ENCODE peak calls at places on chromosomes 2 and 18, in seven cellular contexts. K is naive thymus-derived CD4-positive, alpha-beta T cell; X is dorsolateral prefrontal cortex; R is mesendoderm; O is brain microvascular endothelial cell; H is neural progenitor cell; S is endodermal cell. Q is an unnamed sample. For H3K27me3, the result is how much of the 10 kb centered on the place peaks cover.

GRCh38 chr2:231138699-231139098 is 13.9 kb upstream of the HTR2B start:
- DNase-seq in O (peak), H (no peak), X (no peak), R (no peak), S (no peak), K (no peak), Q (no peak)

GRCh38 chr18:45521151-45521550 is 94.1 kb upstream of the SLC14A2 start:
- DNase-seq in R (no peak), X (no peak), H (no peak), S (no peak), K (no peak), O (peak), Q (no peak)

GRCh38 chr2:25524507-25524906 is 148.9 kb downstream of the DTNB start:
- DNase-seq in H (no peak), S (no peak), R (no peak), X (no peak), O (no peak), K (no peak), Q (no peak)

GRCh38 chr18:4636957-4637356 is 181.8 kb upstream of the DLGAP1 start:
- DNase-seq in R (no peak), S (no peak), O (no peak), K (no peak), H (peak), X (no peak), Q (no peak)

GRCh38 chr18:8052237-8052701 is 485.2 kb downstream of the PTPRM start:
- DNase-seq in X (no peak), K (no peak), S (no peak), O (peak), H (no peak), R (peak), Q (no peak)

GRCh38 chr18:55086931-55087330 is 127.7 kb upstream of the CCDC68 start:
- DNase-seq in K (no peak), S (no peak), O (no peak), H (no peak), X (no peak), R (no peak), Q (no peak)

GRCh38 chr2:20365249-20365817 is 14.7 kb upstream of the PUM2 start:
- DNase-seq in S (no peak), X (no peak), R (no peak), O (peak), K (no peak), H (no peak), Q (no peak)

GRCh38 chr2:86001326-86001725 is 104.4 kb downstream of the POLR1A start:
- DNase-seq in X (no peak), O (no peak), K (no peak), H (no peak), S (no peak), R (no peak), Q (no peak)

GRCh38 chr2:120528051-120528692 is 182.2 kb downstream of the INHBB start:
- DNase-seq in X (no peak), O (no peak), S (no peak), H (no peak), K (no peak), R (no peak), Q (no peak)

GRCh38 chr2:46095821-46096220 is 201.4 kb upstream of the EPAS1 start:
- DNase-seq in K (no peak), S (no peak), H (no peak), O (no peak), X (no peak), R (no peak), Q (no peak)

GRCh38 chr18:62784966-62785413 is 69.6 kb downstream of the PHLPP1 start:
- DNase-seq in X (peak), S (no peak), H (peak), R (peak), O (peak), K (no peak), Q (no peak)

GRCh38 chr2:233764264-233764663 is 4.2 kb downstream of the UGT1A1 start:
- DNase-seq in O (peak), H (no peak), S (no peak), K (no peak), R (no peak), X (no peak), Q (no peak)

GRCh38 chr18:79784071-79784913 is 13.4 kb upstream of the KCNG2 start:
- DNase-seq in S (no peak), X (peak), O (no peak), H (no peak), R (no peak), K (no peak), Q (no peak)

GRCh38 chr2:185947722-185948121 is 209.1 kb downstream of the FSIP2 start:
- DNase-seq in R (no peak), O (no peak), K (no peak), X (no peak), S (no peak), H (peak), Q (no peak)

GRCh38 chr2:44777542-44777941 is 164.0 kb upstream of the SIX3 start:
- DNase-seq in X (no peak), S (no peak), H (peak), K (no peak), R (peak), O (no peak), Q (no peak)

GRCh38 chr2:15584767-15585469 is 6.8 kb upstream of the DDX1 start:
- DNase-seq in R (no peak), S (no peak), O (peak), H (no peak), K (no peak), X (no peak), Q (peak)

GRCh38 chr2:102657770-102658169 is 38.4 kb downstream of the SLC9A2 start:
- DNase-seq in S (peak), X (no peak), H (no peak), O (no peak), R (peak), K (no peak), Q (no peak)

GRCh38 chr18:31590570-31590969 is 1.1 kb upstream of the TTR start:
- DNase-seq in X (no peak), R (no peak), H (no peak), O (no peak), K (no peak), S (no peak), Q (no peak)

GRCh38 chr2:173239644-173240043 is 115.0 kb upstream of the CDCA7 start:
- DNase-seq in O (peak), X (no peak), R (no peak), H (no peak), S (no peak), K (no peak), Q (no peak)

GRCh38 chr2:230671117-230671516 is 41.5 kb upstream of the CAB39 start:
- DNase-seq in S (peak), R (no peak), O (peak), X (no peak), K (no peak), H (no peak), Q (no peak)

GRCh38 chr2:234989183-234989701 is 37.4 kb downstream of the SH3BP4 start:
- DNase-seq in R (no peak), K (no peak), X (peak), S (no peak), H (no peak), O (no peak), Q (peak)

GRCh38 chr18:32093106-32093511 is 1.4 kb downstream of the RNF138 start:
- DNase-seq in R (peak), O (peak), H (peak), K (peak), X (no peak), S (peak), Q (peak)

GRCh38 chr2:216299588-216299987 is 72.7 kb downstream of the MARCHF4 start:
- DNase-seq in X (no peak), K (no peak), S (no peak), H (no peak), R (no peak), O (peak), Q (no peak)

GRCh38 chr2:62325398-62325797 is 129.5 kb downstream of the B3GNT2 start:
- DNase-seq in X (no peak), R (no peak), O (no peak), S (no peak), H (no peak), K (no peak), Q (no peak)

GRCh38 chr2:81545626-81546025 is 1241.1 kb upstream of the LRRTM1 start:
- DNase-seq in R (no peak), X (no peak), S (no peak), O (no peak), H (no peak), K (no peak), Q (no peak)

GRCh38 chr2:158994920-158995676 is 26.7 kb downstream of the TANC1 start:
- DNase-seq in O (no peak), X (no peak), K (no peak), R (peak), S (peak), H (peak), Q (no peak)

GRCh38 chr2:81290846-81291245 is 986.3 kb upstream of the LRRTM1 start:
- DNase-seq in X (no peak), O (no peak), R (no peak), K (no peak), H (no peak), S (no peak), Q (no peak)

GRCh38 chr2:118224144-118224887 is 136.0 kb downstream of the INSIG2 start:
- DNase-seq in R (peak), O (no peak), H (peak), S (peak), X (no peak), K (peak), Q (no peak)

GRCh38 chr2:235098273-235098672 is 146.5 kb downstream of the SH3BP4 start:
- DNase-seq in O (no peak), S (no peak), H (no peak), X (no peak), R (no peak), K (no peak), Q (no peak)

GRCh38 chr2:209577376-209578357 is 153.8 kb downstream of the MAP2 start:
- DNase-seq in O (no peak), K (no peak), H (peak), X (no peak), R (no peak), S (no peak), Q (no peak)

GRCh38 chr18:55635439-55635838 is 47.4 kb upstream of the TCF4 start:
- DNase-seq in R (no peak), X (no peak), S (no peak), H (no peak), O (no peak), K (no peak), Q (no peak)

GRCh38 chr18:36527740-36528455 is 230.4 kb downstream of the FHOD3 start:
- DNase-seq in X (no peak), S (no peak), O (no peak), H (no peak), R (peak), K (no peak), Q (no peak)

GRCh38 chr2:51424418-51424817 is 392.5 kb upstream of the NRXN1 start:
- DNase-seq in H (peak), K (no peak), X (no peak), O (no peak), R (peak), S (peak), Q (no peak)

GRCh38 chr18:50518787-50519520 is 40.9 kb upstream of the MAPK4 start:
- DNase-seq in K (no peak), R (peak), O (no peak), X (no peak), S (no peak), H (no peak), Q (no peak)

GRCh38 chr2:235638541-235639192 is 144.8 kb downstream of the AGAP1 start:
- DNase-seq in O (no peak), K (no peak), H (peak), X (peak), R (peak), S (no peak), Q (no peak)

GRCh38 chr2:165425556-165425955 is 43.9 kb upstream of the CSRNP3 start:
- DNase-seq in H (no peak), K (no peak), R (no peak), O (no peak), S (no peak), X (no peak), Q (no peak)

GRCh38 chr2:181678744-181679543 is 1.4 kb downstream of the NEUROD1 start:
- DNase-seq in H (no peak), K (no peak), R (no peak), X (no peak), S (no peak), O (no peak), Q (no peak)

GRCh38 chr2:181679544-181679979 is 755 bp downstream of the NEUROD1 start:
- DNase-seq in X (no peak), R (no peak), K (no peak), H (no peak), O (no peak), S (peak), Q (no peak)

GRCh38 chr2:181680055-181680936 is at the start of gene NEUROD1:
- DNase-seq in X (no peak), R (peak), H (peak), S (peak), K (no peak), O (no peak), Q (no peak)

GRCh38 chr2:181675241-181675640 is 5.1 kb downstream of the NEUROD1 start:
- DNase-seq in R (no peak), O (no peak), H (no peak), X (no peak), S (no peak), K (no peak), Q (no peak)

GRCh38 chr2:181678033-181678586 is 2.2 kb downstream of the NEUROD1 start:
- DNase-seq in S (peak), O (peak), K (peak), R (peak), X (no peak), H (peak), Q (peak)
- H3K27me3 ChIP-seq in S (half or more), O (half or more), K (under half), R (half or more), X (half or more), H (half or more), Q (under half)

DNA sequence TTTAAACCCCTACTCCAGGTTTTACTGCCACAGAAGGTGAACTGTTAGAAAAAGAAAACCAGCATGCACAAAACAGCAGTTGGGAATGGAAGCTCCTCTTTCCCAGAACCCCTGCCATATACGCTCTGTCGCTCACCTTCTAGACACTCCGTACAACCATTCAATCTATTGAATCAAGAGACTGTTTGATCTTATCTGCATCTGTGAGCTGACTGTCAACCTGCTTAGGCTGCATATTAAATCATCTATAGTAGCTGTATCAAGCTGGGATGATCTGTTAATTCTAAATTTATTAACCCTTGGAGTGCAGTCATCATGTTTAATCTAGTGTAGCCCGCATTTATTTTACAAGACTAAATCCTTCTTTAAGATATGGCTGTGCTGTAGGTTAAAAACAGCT is 13.6 kb upstream of the BCL11A start:
- DNase-seq in X (no peak), K (no peak), O (no peak), H (no peak), R (no peak), S (no peak), Q (no peak)
- H3K27me3 ChIP-seq in X (under half), K (under half), O (under half), H (half or more), R (under half), S (half or more), Q (under half)

GRCh38 chr2:127615511-127616166 is 30.3 kb upstream of the GPR17 start:
- DNase-seq in K (no peak), X (no peak), S (peak), H (peak), O (no peak), R (no peak), Q (no peak)
- H3K27me3 ChIP-seq in K (under half), X (under half), S (under half), H (under half), O (under half), R (under half), Q (under half)

GRCh38 chr2:68646303-68646702 is 2.9 kb downstream of the PROKR1 start:
- DNase-seq in S (no peak), H (no peak), R (peak), O (no peak), X (no peak), K (no peak), Q (no peak)
- H3K27me3 ChIP-seq in S (under half), H (under half), R (under half), O (half or more), X (under half), K (under half), Q (under half)

DNA sequence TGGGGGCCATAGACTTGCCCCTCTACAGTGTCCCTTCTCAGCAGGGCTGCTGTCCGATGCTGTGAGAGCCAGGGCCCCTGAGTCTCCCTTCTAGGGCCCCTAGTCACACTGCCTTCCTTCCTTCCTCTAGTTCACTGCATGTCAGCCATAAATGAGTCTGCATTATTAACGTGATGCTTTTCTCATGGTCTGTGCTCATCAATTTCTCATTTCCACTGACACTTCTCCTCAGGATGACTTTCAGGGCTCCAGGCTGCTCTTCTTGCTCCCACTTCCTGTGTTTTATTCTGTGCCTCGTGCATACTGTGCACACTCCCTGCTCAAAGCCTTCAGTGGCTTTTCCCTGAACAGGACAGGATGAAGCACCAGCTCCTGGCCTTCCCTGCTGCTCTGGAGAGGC is 146.5 kb downstream of the FAM210A start:
- DNase-seq in R (no peak), H (no peak), K (no peak), S (no peak), X (no peak), O (no peak), Q (no peak)
- H3K27me3 ChIP-seq in R (under half), H (under half), K (under half), S (under half), X (under half), O (under half), Q (under half)

GRCh38 chr2:73896362-73897239 is 3.8 kb downstream of the ACTG2 start:
- DNase-seq in K (peak), R (no peak), X (no peak), H (no peak), S (no peak), O (peak), Q (no peak)
- H3K27me3 ChIP-seq in K (under half), R (under half), X (under half), H (under half), S (under half), O (under half), Q (under half)

GRCh38 chr2:197996583-197996982 is 192.2 kb downstream of the PLCL1 start:
- DNase-seq in R (no peak), X (no peak), S (no peak), H (no peak), K (no peak), O (no peak), Q (no peak)

GRCh38 chr2:197997083-197997541 is 192.7 kb downstream of the PLCL1 start:
- DNase-seq in O (no peak), X (no peak), R (no peak), K (no peak), S (no peak), H (no peak), Q (no peak)

GRCh38 chr2:198004173-198004572 is 199.8 kb downstream of the PLCL1 start:
- DNase-seq in H (no peak), K (no peak), S (no peak), O (no peak), R (no peak), X (no peak), Q (no peak)

GRCh38 chr2:197998702-197999101 is 194.3 kb downstream of the PLCL1 start:
- DNase-seq in H (no peak), O (no peak), K (no peak), R (no peak), S (no peak), X (no peak), Q (no peak)

DNA sequence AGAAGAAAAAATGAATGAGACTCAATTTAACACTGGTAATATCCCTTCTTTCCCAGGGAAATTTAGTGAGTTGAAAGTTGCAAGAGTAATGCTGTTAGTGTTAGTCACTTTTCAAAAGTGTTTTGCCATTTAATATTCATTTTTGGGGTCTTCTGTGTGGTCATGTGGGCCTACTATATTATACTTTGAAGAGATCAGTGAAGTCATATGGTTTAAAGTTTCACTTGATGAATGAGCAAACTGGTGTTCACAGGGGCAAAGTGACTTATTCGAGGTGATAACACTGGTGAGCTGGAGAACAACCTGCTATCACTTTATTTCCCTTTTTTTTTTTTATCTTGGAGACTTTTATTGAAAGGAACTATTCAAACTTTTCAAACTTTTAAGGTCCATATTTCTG is 196.0 kb downstream of the PLCL1 start:
- DNase-seq in X (no peak), S (no peak), K (no peak), H (no peak), O (no peak), R (no peak), Q (no peak)
- H3K27me3 ChIP-seq in X (under half), S (under half), K (under half), H (under half), O (under half), R (under half), Q (under half)

GRCh38 chr18:10745971-10746370 is 220.1 kb downstream of the NAPG start:
- DNase-seq in X (no peak), S (no peak), O (no peak), R (peak), H (no peak), K (no peak), Q (no peak)
- H3K27me3 ChIP-seq in X (under half), S (under half), O (under half), R (under half), H (under half), K (under half), Q (under half)

GRCh38 chr2:74620671-74621070 is 27.5 kb downstream of the M1AP start:
- DNase-seq in X (no peak), S (no peak), H (no peak), O (no peak), K (no peak), R (no peak), Q (no peak)

GRCh38 chr2:74617123-74617522 is 31.0 kb downstream of the M1AP start:
- DNase-seq in K (no peak), H (no peak), X (no peak), R (no peak), O (no peak), S (no peak), Q (no peak)

GRCh38 chr2:74619651-74620297 is 28.4 kb downstream of the M1AP start:
- DNase-seq in O (no peak), S (no peak), X (no peak), H (no peak), K (no peak), R (no peak), Q (no peak)

DNA sequence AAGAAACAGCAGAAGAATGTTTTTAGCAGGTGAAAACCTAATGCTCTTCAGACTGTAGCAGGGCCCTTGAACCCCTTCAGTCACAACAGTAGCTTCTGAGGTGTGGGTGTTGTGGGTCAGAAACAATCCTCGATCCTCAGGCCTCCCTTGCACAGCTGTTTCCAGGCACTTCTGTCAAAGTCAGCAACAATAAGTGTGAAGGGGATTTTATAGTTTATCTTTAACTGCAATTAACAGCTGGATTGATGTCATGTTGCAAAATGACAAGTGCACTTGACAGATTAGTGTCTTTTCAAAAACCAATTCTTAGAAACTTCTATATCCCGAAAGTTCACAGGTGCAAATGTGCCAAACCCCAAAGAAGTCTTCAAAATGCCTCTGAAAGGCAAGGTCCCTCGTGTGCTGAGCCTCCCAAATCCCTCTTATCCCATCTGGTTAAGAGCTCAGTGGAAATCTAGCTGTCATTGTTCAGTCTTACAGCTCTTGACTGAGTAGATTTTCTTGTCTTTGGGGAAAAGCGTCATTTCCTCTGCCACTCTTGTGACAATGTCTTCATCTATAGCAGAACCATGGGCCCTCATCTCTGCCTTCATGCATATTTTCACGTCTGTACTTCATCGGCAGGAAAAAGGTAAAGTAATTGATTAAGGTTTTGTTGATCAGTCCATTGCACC is 29.6 kb downstream of the M1AP start:
- DNase-seq in X (no peak), S (no peak), H (no peak), O (no peak), K (no peak), R (no peak), Q (no peak)
- H3K27me3 ChIP-seq in X (under half), S (under half), H (under half), O (under half), K (under half), R (under half), Q (under half)

Q was measured in lung.